ENCODE peak calls at places on chromosomes 11 and 22, in nine cellular contexts. Y, R, U, Z, I, P, D, K and C are unnamed samples.

GRCh38 chr11:119338946-119339580 is 1.6 kb downstream of the C1QTNF5 start:
- DNase-seq in Y (no peak), P (no peak), I (no peak), R (no peak), U (no peak), K (no peak), Z (no peak), D (no peak), C (no peak)

GRCh38 chr11:11525283-11525682 is 96.5 kb downstream of the GALNT18 start:
- DNase-seq in R (no peak), I (no peak), Y (no peak), U (no peak), Z (no peak), P (no peak), K (no peak), D (no peak), C (no peak)

GRCh38 chr11:88521354-88522310 is 184.1 kb upstream of the CTSC start:
- DNase-seq in P (no peak), Y (no peak), K (no peak), U (no peak), Z (no peak), I (no peak), R (no peak), D (no peak), C (no peak)

GRCh38 chr22:46036558-46037408 is 59.8 kb upstream of the WNT7B start:
- DNase-seq in R (peak; percentile 39), D (no peak), Y (peak; percentile 69), K (no peak), I (no peak), U (no peak), Z (no peak), P (no peak), C (peak; percentile 46)

GRCh38 chr22:46622081-46622521 is 1.9 kb downstream of the GRAMD4 start:
- DNase-seq in I (no peak), U (no peak), Y (no peak), R (no peak), P (no peak), D (peak; percentile 81), K (no peak), Z (no peak), C (no peak)

GRCh38 chr11:24509114-24509513 is 12.3 kb downstream of the LUZP2 start:
- DNase-seq in R (no peak), Y (no peak), P (no peak), Z (no peak), U (no peak), D (no peak), I (no peak), K (peak; percentile 37), C (no peak)

GRCh38 chr11:105870521-105871113 is 151.4 kb downstream of the MSANTD4 start:
- DNase-seq in U (no peak), Z (no peak), K (no peak), Y (no peak), P (no peak), R (no peak), I (no peak), D (no peak), C (no peak)

GRCh38 chr11:110172666-110173065 is 79.5 kb downstream of the ZC3H12C start:
- DNase-seq in Y (no peak), D (no peak), U (no peak), Z (no peak), K (no peak), R (no peak), P (no peak), I (peak; percentile 36), C (no peak)

GRCh38 chr22:47367993-47368945 is 605.8 kb downstream of the TBC1D22A start:
- DNase-seq in I (no peak), Y (no peak), P (no peak), D (peak; percentile 43), K (no peak), Z (no peak), U (no peak), R (no peak), C (no peak)

GRCh38 chr11:94129505-94130335 is 1.1 kb downstream of the PANX1 start:
- DNase-seq in R (no peak), U (no peak), K (peak; percentile 54), Z (no peak), D (no peak), I (no peak), P (no peak), Y (no peak), C (no peak)

GRCh38 chr11:504053-504993 is 2.7 kb downstream of the RNH1 start:
- DNase-seq in P (no peak), U (no peak), Y (no peak), Z (no peak), D (peak; percentile 92), K (peak; percentile 58), I (peak; percentile 79), R (no peak), C (no peak)

GRCh38 chr11:8339592-8340022 is 75.9 kb upstream of the LMO1 start:
- DNase-seq in R (no peak), Z (no peak), K (no peak), D (peak; percentile 73), Y (no peak), I (no peak), U (no peak), P (no peak), C (no peak)

GRCh38 chr11:45641961-45642360 is 23.5 kb downstream of the CHST1 start:
- DNase-seq in K (no peak), Y (no peak), D (no peak), U (no peak), Z (no peak), I (no peak), P (no peak), R (no peak), C (no peak)

GRCh38 chr11:126547161-126547560 is 191.7 kb downstream of the ST3GAL4 start:
- DNase-seq in K (peak; percentile 38), Y (no peak), D (no peak), Z (peak; percentile 79), I (no peak), R (no peak), U (no peak), P (no peak), C (no peak)

GRCh38 chr11:79507726-79508125 is 66.9 kb upstream of the TENM4 start:
- DNase-seq in U (no peak), Z (no peak), Y (no peak), I (no peak), R (no peak), K (no peak), P (no peak), D (no peak), C (no peak)

GRCh38 chr11:112162761-112163669 is 879 bp downstream of the IL18 start:
- DNase-seq in D (no peak), I (no peak), R (no peak), Z (peak; percentile 22), U (no peak), Y (no peak), P (no peak), K (peak; percentile 50), C (no peak)

GRCh38 chr22:44659140-44659539 is 42.9 kb upstream of the PRR5 start:
- DNase-seq in Z (no peak), R (no peak), D (no peak), K (no peak), P (no peak), Y (no peak), I (no peak), U (no peak), C (no peak)

GRCh38 chr11:58579192-58580129 is 598 bp downstream of the ZFP91 start:
- DNase-seq in K (peak; percentile 92), R (peak; percentile 94), D (peak; percentile 95), Y (peak; percentile 91), Z (peak; percentile 34), U (peak; percentile 77), P (peak; percentile 61), I (peak; percentile 93), C (peak; percentile 91)

GRCh38 chr11:116641561-116642045 is 131.2 kb downstream of the BUD13 start:
- DNase-seq in K (no peak), U (no peak), I (no peak), R (peak; percentile 59), Z (no peak), Y (peak; percentile 64), P (peak; percentile 39), D (peak; percentile 41), C (peak; percentile 17)
- TF ChIP-seq CTCF in K (peak; percentile 43), U (peak; percentile 53), I (peak; percentile 70), R (peak; percentile 83), Z (peak; percentile 66), Y (peak; percentile 74), P (peak; percentile 97), D (peak; percentile 67), C (peak; percentile 91)

GRCh38 chr11:82732348-82732733 is 1.3 kb downstream of the FAM181B start:
- DNase-seq in D (peak; percentile 80), Z (no peak), I (no peak), R (no peak), U (no peak), Y (no peak), P (no peak), K (no peak), C (no peak)
- H3K4me3 ChIP-seq in D (peak overlapping the region; percentile 53), Z (no peak overlapping the region), I (peak overlapping the region; percentile 65), R (peak overlapping the region; percentile 76), U (peak overlapping the region; percentile 90), Y (peak overlapping the region; percentile 32), P (peak overlapping the region; percentile 50), K (no peak overlapping the region), C (no peak overlapping the region)

DNA sequence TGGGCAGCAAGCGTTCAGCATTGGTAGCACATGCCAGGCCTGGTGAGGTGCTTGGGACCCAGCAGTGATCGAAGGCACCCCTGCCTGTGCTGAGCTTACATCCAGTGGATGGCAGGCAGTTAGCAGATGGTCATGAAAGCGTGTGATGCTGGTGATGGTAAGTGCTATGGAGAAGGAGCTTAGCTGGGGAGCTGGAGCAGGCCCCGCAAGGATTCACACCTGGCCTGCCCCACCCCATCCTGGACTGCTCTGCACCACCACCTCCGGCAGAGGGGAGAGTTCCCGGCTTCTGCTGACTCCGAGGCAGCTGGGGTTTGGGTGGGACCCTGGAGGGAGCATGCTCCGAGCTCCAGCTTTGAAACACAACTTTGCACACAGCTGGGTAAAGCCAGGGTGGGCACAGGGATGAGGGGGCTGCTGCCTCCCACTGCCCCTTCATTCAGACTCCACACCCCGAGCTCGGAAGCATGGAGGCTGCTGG is 16.2 kb downstream of the MPPED1 start:
- DNase-seq in D (peak; percentile 39), Y (no peak), K (no peak), Z (no peak), I (no peak), U (no peak), R (no peak), P (no peak), C (no peak)
- H3K27me3 ChIP-seq in D (no peaks in the 10 kb centered on the region), Y (no peaks in the 10 kb centered on the region), K (no peaks in the 10 kb centered on the region), Z (peaks cover 3% of the 10 kb centered on the region), I (no peaks in the 10 kb centered on the region), U (no peaks in the 10 kb centered on the region), R (peaks cover 6% of the 10 kb centered on the region), P (no peaks in the 10 kb centered on the region), C (peaks cover 2% of the 10 kb centered on the region)

DNA sequence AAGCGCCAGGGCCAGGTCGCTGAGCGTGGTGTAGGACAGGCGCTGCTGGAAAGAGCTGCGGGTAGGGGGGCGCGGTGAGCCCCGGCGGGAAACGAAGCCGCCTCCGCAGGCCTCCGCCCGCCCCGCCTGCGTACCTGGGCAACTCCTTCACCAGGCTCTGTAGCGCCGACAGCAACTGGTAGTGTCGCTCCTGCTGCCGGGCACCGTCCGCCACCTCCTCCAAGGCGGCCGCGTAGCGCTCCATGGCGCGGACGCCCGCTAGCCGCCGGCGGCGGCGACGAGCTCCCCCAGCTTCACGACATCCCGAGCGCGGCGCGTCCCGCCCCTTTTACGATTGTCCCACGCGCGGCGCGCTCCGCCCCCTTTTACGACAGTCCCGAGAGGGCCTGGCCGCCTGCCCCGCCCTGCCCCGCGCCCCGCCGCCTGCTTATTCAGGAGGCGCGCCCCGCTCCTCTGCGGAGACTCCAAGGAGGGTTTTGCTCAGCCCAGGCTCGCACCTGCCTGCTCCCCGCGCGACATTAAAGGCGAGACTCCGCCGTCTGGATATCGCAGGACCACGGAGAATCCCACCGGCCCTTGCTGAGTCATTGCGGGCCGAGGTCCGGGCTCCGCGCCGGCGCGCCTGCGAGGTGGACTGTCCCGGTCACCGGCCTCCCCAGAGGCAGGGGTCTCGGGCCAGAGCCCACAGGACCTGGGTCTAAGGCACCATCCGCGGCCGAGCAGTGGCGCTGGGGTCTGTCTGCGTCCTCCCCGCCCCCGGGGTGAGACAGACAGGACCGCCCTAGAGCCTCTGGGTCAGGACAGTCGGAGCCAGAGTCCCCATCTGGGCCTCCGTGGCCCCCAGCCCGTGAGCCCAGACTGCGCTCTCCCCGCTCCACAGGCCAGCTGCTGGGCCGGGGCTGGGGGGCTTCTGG is at the start of gene DGCR6L:
- DNase-seq in Y (peak; percentile 96), R (peak; percentile 97), Z (no peak), P (peak; percentile 60), I (peak; percentile 95), U (peak; percentile 82), K (peak; percentile 94), D (peak; percentile 100), C (peak; percentile 95)
- TF ChIP-seq CTCF in Y (no peak), R (no peak), Z (no peak), P (no peak), I (no peak), U (no peak), K (no peak), D (peak; percentile 17), C (no peak)